ENCODE peak calls at places on chromosomes 16 and 17, in ten cellular contexts. One of them, this sample, is unnamed.

GRCh38 chr17:44233582-44233981 is 14.1 kb upstream of the UBTF start:
- DNase-seq in transverse colon: no peak
- DNase-seq in heart right ventricle: no peak
- DNase-seq in stomach: no peak
- DNase-seq in cardiac muscle cell: no peak
- DNase-seq in CD8-positive, alpha-beta T cell: no peak
- DNase-seq in fibroblast of lung: no peak
- DNase-seq in PC-3: no peak
- DNase-seq in Peyer's patch: no peak
- DNase-seq in upper lobe of right lung: no peak
- DNase-seq in this sample: no peak

GRCh38 chr17:57971572-57971971 is 16.4 kb upstream of the CUEDC1 start:
- DNase-seq in Peyer's patch: no peak
- DNase-seq in cardiac muscle cell: no peak
- DNase-seq in stomach: no peak
- DNase-seq in CD8-positive, alpha-beta T cell: no peak
- DNase-seq in fibroblast of lung: no peak
- DNase-seq in upper lobe of right lung: no peak
- DNase-seq in heart right ventricle: no peak
- DNase-seq in transverse colon: no peak
- DNase-seq in PC-3: no peak
- DNase-seq in this sample: no peak

GRCh38 chr16:87778830-87779579 is 13.2 kb upstream of the KLHDC4 start:
- DNase-seq in PC-3: peak
- DNase-seq in stomach: peak
- DNase-seq in fibroblast of lung: peak
- DNase-seq in cardiac muscle cell: peak
- DNase-seq in upper lobe of right lung: peak
- DNase-seq in transverse colon: peak
- DNase-seq in CD8-positive, alpha-beta T cell: peak
- DNase-seq in Peyer's patch: peak
- DNase-seq in heart right ventricle: peak
- DNase-seq in this sample: peak

GRCh38 chr16:6957676-6958075 is 375.0 kb upstream of the RBFOX1 start:
- DNase-seq in PC-3: no peak
- DNase-seq in heart right ventricle: no peak
- DNase-seq in fibroblast of lung: no peak
- DNase-seq in transverse colon: no peak
- DNase-seq in CD8-positive, alpha-beta T cell: no peak
- DNase-seq in Peyer's patch: no peak
- DNase-seq in stomach: no peak
- DNase-seq in cardiac muscle cell: no peak
- DNase-seq in upper lobe of right lung: no peak
- DNase-seq in this sample: no peak

GRCh38 chr16:29922326-29922725 is 3.7 kb downstream of the KCTD13 start:
- DNase-seq in cardiac muscle cell: no peak
- DNase-seq in upper lobe of right lung: peak
- DNase-seq in transverse colon: no peak
- DNase-seq in PC-3: no peak
- DNase-seq in CD8-positive, alpha-beta T cell: no peak
- DNase-seq in Peyer's patch: no peak
- DNase-seq in fibroblast of lung: no peak
- DNase-seq in heart right ventricle: no peak
- DNase-seq in stomach: no peak
- DNase-seq in this sample: no peak

GRCh38 chr16:67150833-67151396 is at the start of gene B3GNT9:
- DNase-seq in stomach: peak
- DNase-seq in Peyer's patch: peak
- DNase-seq in heart right ventricle: peak
- DNase-seq in transverse colon: peak
- DNase-seq in CD8-positive, alpha-beta T cell: no peak
- DNase-seq in upper lobe of right lung: peak
- DNase-seq in cardiac muscle cell: peak
- DNase-seq in PC-3: no peak
- DNase-seq in fibroblast of lung: peak
- DNase-seq in this sample: peak

GRCh38 chr17:34095101-34095500 is 160.0 kb upstream of the CCL2 start:
- DNase-seq in Peyer's patch: no peak
- DNase-seq in heart right ventricle: no peak
- DNase-seq in CD8-positive, alpha-beta T cell: no peak
- DNase-seq in fibroblast of lung: no peak
- DNase-seq in upper lobe of right lung: no peak
- DNase-seq in PC-3: no peak
- DNase-seq in stomach: no peak
- DNase-seq in cardiac muscle cell: no peak
- DNase-seq in transverse colon: no peak
- DNase-seq in this sample: no peak

GRCh38 chr17:18964018-18964351 is 12.0 kb downstream of the SLC5A10 start:
- DNase-seq in cardiac muscle cell: no peak
- DNase-seq in stomach: no peak
- DNase-seq in upper lobe of right lung: no peak
- DNase-seq in Peyer's patch: no peak
- DNase-seq in PC-3: no peak
- DNase-seq in CD8-positive, alpha-beta T cell: no peak
- DNase-seq in heart right ventricle: no peak
- DNase-seq in transverse colon: no peak
- DNase-seq in fibroblast of lung: no peak
- DNase-seq in this sample: no peak

DNA sequence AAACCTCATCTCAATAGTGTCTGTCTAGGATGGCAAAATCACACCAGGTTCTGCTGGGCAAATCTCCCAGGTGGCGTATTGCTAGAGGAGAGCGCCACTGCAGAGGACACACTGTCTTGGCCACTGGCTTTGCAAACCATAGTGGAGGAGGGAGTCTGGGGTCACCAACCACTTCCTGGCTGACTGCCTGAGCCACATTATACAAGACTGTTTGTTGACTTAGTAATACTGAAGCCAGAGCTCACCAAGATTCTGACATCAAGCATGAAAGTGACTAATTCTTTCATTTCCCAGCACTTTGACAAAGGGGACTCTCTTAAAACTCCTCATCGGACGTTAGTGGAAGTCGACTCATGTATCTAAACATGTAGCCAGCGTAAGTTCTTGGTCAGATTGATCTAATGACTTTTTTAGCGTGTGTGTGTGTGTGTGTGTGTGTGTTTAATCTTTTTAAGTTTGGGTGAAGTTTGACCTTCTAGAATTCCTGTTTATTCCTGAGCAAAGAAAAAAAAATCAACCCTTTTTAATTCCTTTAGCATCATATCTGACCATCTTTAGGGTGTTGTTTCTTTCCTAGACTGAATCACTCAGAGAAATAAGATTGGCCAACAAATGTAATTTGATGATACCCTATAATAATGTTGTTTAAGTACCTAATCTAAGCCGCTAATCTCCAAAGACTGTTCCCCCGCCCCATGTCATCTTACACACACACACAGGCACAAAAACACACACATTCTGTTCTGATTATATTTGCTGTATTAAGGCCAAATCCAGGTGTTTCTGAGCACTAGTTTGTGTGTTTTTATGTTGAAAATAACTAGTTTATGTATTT is 13.8 kb downstream of the PITPNC1 start:
- DNase-seq in CD8-positive, alpha-beta T cell: peak
- DNase-seq in PC-3: peak
- DNase-seq in upper lobe of right lung: no peak
- DNase-seq in transverse colon: peak
- DNase-seq in Peyer's patch: peak
- DNase-seq in cardiac muscle cell: peak
- DNase-seq in heart right ventricle: peak
- DNase-seq in stomach: peak
- DNase-seq in fibroblast of lung: peak
- DNase-seq in this sample: no peak
- TF ChIP-seq CTCF in CD8-positive, alpha-beta T cell: no peak
- TF ChIP-seq CTCF in PC-3: peak
- TF ChIP-seq CTCF in upper lobe of right lung: no peak
- TF ChIP-seq CTCF in transverse colon: no peak
- TF ChIP-seq CTCF in Peyer's patch: no peak
- TF ChIP-seq CTCF in cardiac muscle cell: no peak
- TF ChIP-seq CTCF in heart right ventricle: no peak
- TF ChIP-seq CTCF in stomach: no peak
- TF ChIP-seq CTCF in fibroblast of lung: no peak
- TF ChIP-seq CTCF in this sample: no peak

GRCh38 chr17:4945176-4945943 is 3.0 kb downstream of the PFN1 start:
- DNase-seq in PC-3: peak
- DNase-seq in Peyer's patch: peak
- DNase-seq in cardiac muscle cell: peak
- DNase-seq in stomach: peak
- DNase-seq in fibroblast of lung: peak
- DNase-seq in transverse colon: peak
- DNase-seq in upper lobe of right lung: peak
- DNase-seq in CD8-positive, alpha-beta T cell: peak
- DNase-seq in heart right ventricle: peak
- DNase-seq in this sample: peak

GRCh38 chr17:4947010-4947410 is 1.3 kb downstream of the PFN1 start:
- DNase-seq in Peyer's patch: peak
- DNase-seq in upper lobe of right lung: no peak
- DNase-seq in fibroblast of lung: no peak
- DNase-seq in cardiac muscle cell: no peak
- DNase-seq in transverse colon: no peak
- DNase-seq in stomach: no peak
- DNase-seq in heart right ventricle: no peak
- DNase-seq in PC-3: no peak
- DNase-seq in CD8-positive, alpha-beta T cell: no peak
- DNase-seq in this sample: no peak

GRCh38 chr17:4946312-4946976 is 1.9 kb downstream of the PFN1 start:
- DNase-seq in transverse colon: no peak
- DNase-seq in Peyer's patch: no peak
- DNase-seq in CD8-positive, alpha-beta T cell: no peak
- DNase-seq in cardiac muscle cell: no peak
- DNase-seq in upper lobe of right lung: no peak
- DNase-seq in stomach: no peak
- DNase-seq in fibroblast of lung: no peak
- DNase-seq in heart right ventricle: no peak
- DNase-seq in PC-3: no peak
- DNase-seq in this sample: no peak

GRCh38 chr17:4944554-4945175 is 3.7 kb downstream of the PFN1 start:
- DNase-seq in cardiac muscle cell: no peak
- DNase-seq in heart right ventricle: no peak
- DNase-seq in transverse colon: no peak
- DNase-seq in PC-3: no peak
- DNase-seq in Peyer's patch: no peak
- DNase-seq in CD8-positive, alpha-beta T cell: no peak
- DNase-seq in stomach: no peak
- DNase-seq in upper lobe of right lung: no peak
- DNase-seq in fibroblast of lung: no peak
- DNase-seq in this sample: no peak

DNA sequence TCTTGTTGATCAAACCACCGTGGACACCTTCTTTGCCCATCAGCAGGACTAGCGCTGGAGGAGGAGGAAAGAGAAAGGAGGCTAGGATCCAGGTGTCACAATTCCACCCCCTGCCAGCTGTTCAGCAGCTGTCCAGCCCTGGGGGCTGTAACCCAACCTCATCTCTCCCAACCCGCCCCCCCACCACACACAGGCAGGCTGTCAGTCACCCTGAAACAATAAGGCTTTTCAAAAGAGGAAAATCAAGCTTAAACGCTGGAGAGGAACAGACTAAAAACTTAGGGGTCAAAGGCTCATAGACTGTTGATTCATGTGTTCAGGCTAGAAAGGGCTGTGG is 2.4 kb downstream of the PFN1 start:
- DNase-seq in Peyer's patch: no peak
- DNase-seq in heart right ventricle: no peak
- DNase-seq in CD8-positive, alpha-beta T cell: no peak
- DNase-seq in fibroblast of lung: no peak
- DNase-seq in transverse colon: no peak
- DNase-seq in PC-3: no peak
- DNase-seq in stomach: no peak
- DNase-seq in cardiac muscle cell: no peak
- DNase-seq in upper lobe of right lung: no peak
- DNase-seq in this sample: no peak
- H3K27ac ChIP-seq in Peyer's patch: peak
- H3K27ac ChIP-seq in heart right ventricle: peak
- H3K27ac ChIP-seq in CD8-positive, alpha-beta T cell: no peak
- H3K27ac ChIP-seq in fibroblast of lung: peak
- H3K27ac ChIP-seq in transverse colon: peak
- H3K27ac ChIP-seq in PC-3: peak
- H3K27ac ChIP-seq in stomach: peak
- H3K27ac ChIP-seq in cardiac muscle cell: peak
- H3K27ac ChIP-seq in upper lobe of right lung: peak
- H3K27ac ChIP-seq in this sample: peak

DNA sequence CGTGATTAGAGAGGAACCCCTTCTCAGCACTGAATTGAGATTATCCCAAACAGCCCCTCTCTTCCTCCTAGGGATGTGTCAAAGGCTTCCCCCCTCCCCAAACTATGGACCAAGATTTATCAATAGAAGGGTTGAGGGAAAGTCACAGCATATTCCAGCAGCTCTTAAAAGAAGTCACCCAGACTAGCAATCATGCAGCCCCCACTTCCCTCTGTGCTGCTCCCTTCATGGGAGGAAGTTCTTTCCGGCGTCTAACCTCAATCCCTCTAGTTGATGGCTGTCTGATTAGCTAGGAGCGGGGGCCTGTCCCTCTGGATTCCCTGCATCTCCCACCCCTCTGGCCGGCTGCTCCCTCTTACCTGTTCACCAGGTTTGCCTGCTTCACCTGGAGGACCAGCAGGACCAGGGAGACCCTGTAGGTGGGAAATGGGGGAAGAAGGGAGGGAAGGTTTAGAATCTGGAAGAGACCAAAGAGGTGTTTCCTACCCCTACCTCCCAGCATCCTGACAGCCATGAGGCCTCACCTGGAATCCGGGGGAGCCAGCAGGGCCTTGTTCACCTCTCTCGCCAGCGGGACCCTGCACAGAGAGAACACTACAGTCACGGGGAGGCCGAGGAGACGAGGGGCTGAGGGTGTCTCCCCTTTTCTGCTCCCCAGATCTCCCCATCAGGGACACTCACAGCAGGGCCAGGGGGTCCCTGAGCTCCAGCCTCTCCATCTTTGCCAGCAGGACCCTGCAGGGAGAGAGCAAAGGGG is 9.1 kb downstream of the COL1A1 start:
- DNase-seq in stomach: no peak
- DNase-seq in heart right ventricle: no peak
- DNase-seq in CD8-positive, alpha-beta T cell: no peak
- DNase-seq in upper lobe of right lung: no peak
- DNase-seq in cardiac muscle cell: peak
- DNase-seq in fibroblast of lung: peak
- DNase-seq in Peyer's patch: no peak
- DNase-seq in transverse colon: no peak
- DNase-seq in PC-3: no peak
- DNase-seq in this sample: no peak
- H3K4me3 ChIP-seq in stomach: no peak
- H3K4me3 ChIP-seq in heart right ventricle: no peak
- H3K4me3 ChIP-seq in CD8-positive, alpha-beta T cell: no peak
- H3K4me3 ChIP-seq in upper lobe of right lung: no peak
- H3K4me3 ChIP-seq in cardiac muscle cell: no peak
- H3K4me3 ChIP-seq in fibroblast of lung: no peak
- H3K4me3 ChIP-seq in Peyer's patch: no peak
- H3K4me3 ChIP-seq in transverse colon: no peak
- H3K4me3 ChIP-seq in PC-3: no peak
- H3K4me3 ChIP-seq in this sample: no peak

GRCh38 chr16:4026854-4027253 is 89.4 kb downstream of the ADCY9 start:
- DNase-seq in fibroblast of lung: no peak
- DNase-seq in CD8-positive, alpha-beta T cell: no peak
- DNase-seq in cardiac muscle cell: no peak
- DNase-seq in Peyer's patch: no peak
- DNase-seq in stomach: no peak
- DNase-seq in heart right ventricle: no peak
- DNase-seq in PC-3: no peak
- DNase-seq in transverse colon: no peak
- DNase-seq in upper lobe of right lung: no peak
- DNase-seq in this sample: no peak

GRCh38 chr16:4025428-4025827 is 90.8 kb downstream of the ADCY9 start:
- DNase-seq in transverse colon: no peak
- DNase-seq in stomach: no peak
- DNase-seq in CD8-positive, alpha-beta T cell: no peak
- DNase-seq in upper lobe of right lung: no peak
- DNase-seq in fibroblast of lung: no peak
- DNase-seq in heart right ventricle: no peak
- DNase-seq in PC-3: no peak
- DNase-seq in Peyer's patch: no peak
- DNase-seq in cardiac muscle cell: no peak
- DNase-seq in this sample: no peak

GRCh38 chr16:4021070-4021779 is 95.0 kb downstream of the ADCY9 start:
- DNase-seq in PC-3: peak
- DNase-seq in transverse colon: peak
- DNase-seq in heart right ventricle: no peak
- DNase-seq in fibroblast of lung: no peak
- DNase-seq in CD8-positive, alpha-beta T cell: no peak
- DNase-seq in cardiac muscle cell: no peak
- DNase-seq in upper lobe of right lung: peak
- DNase-seq in stomach: peak
- DNase-seq in Peyer's patch: no peak
- DNase-seq in this sample: no peak

GRCh38 chr16:4017807-4018206 is 98.4 kb downstream of the ADCY9 start:
- DNase-seq in fibroblast of lung: no peak
- DNase-seq in upper lobe of right lung: no peak
- DNase-seq in transverse colon: no peak
- DNase-seq in Peyer's patch: no peak
- DNase-seq in PC-3: no peak
- DNase-seq in CD8-positive, alpha-beta T cell: no peak
- DNase-seq in heart right ventricle: no peak
- DNase-seq in stomach: no peak
- DNase-seq in cardiac muscle cell: no peak
- DNase-seq in this sample: no peak

GRCh38 chr16:4021916-4022315 is 94.3 kb downstream of the ADCY9 start:
- DNase-seq in cardiac muscle cell: no peak
- DNase-seq in heart right ventricle: no peak
- DNase-seq in fibroblast of lung: no peak
- DNase-seq in upper lobe of right lung: no peak
- DNase-seq in PC-3: no peak
- DNase-seq in stomach: no peak
- DNase-seq in CD8-positive, alpha-beta T cell: no peak
- DNase-seq in Peyer's patch: no peak
- DNase-seq in transverse colon: no peak
- DNase-seq in this sample: no peak
- TF ChIP-seq CTCF in cardiac muscle cell: no peak
- TF ChIP-seq CTCF in heart right ventricle: no peak
- TF ChIP-seq CTCF in fibroblast of lung: no peak
- TF ChIP-seq CTCF in upper lobe of right lung: no peak
- TF ChIP-seq CTCF in PC-3: no peak
- TF ChIP-seq CTCF in stomach: no peak
- TF ChIP-seq CTCF in CD8-positive, alpha-beta T cell: no peak
- TF ChIP-seq CTCF in Peyer's patch: no peak
- TF ChIP-seq CTCF in transverse colon: no peak
- TF ChIP-seq CTCF in this sample: no peak

This sample was measured in coronary artery.